ENCODE peak calls at places on chromosomes 13 and 19, in five cellular contexts. N, C, E, A and F are unnamed samples.

GRCh38 chr13:74288361-74288911 is 154.2 kb upstream of the KLF12 start:
- DNase-seq in A (no peak), N (peak; percentile 29), C (peak; percentile 59), E (peak; percentile 25), F (peak; percentile 8)

GRCh38 chr13:75359266-75359665 is 122.7 kb downstream of the TBC1D4 start:
- DNase-seq in N (no peak), C (no peak), E (no peak), A (peak; percentile 93), F (no peak)

GRCh38 chr13:112719016-112719415 is 29.2 kb downstream of the ATP11A start:
- DNase-seq in A (no peak), C (no peak), N (no peak), E (no peak), F (no peak)

GRCh38 chr13:25046985-25047660 is 48.8 kb upstream of the PABPC3 start:
- DNase-seq in A (peak; percentile 36), C (peak; percentile 46), N (no peak), E (no peak), F (no peak)

GRCh38 chr13:91904005-91904404 is 505.6 kb downstream of the GPC5 start:
- DNase-seq in E (no peak), N (no peak), C (no peak), A (no peak), F (no peak)

GRCh38 chr19:2081873-2082810 is 14.0 kb downstream of the MOB3A start:
- DNase-seq in C (peak; percentile 73), N (peak; percentile 74), E (no peak), A (no peak), F (peak; percentile 56)

GRCh38 chr19:34282611-34283519 is 28.5 kb downstream of the GARRE1 start:
- DNase-seq in E (no peak), A (no peak), C (no peak), N (no peak), F (no peak)

GRCh38 chr19:21841081-21841783 is 5.2 kb upstream of the ZNF43 start:
- DNase-seq in C (no peak), A (no peak), E (no peak), N (no peak), F (no peak)

GRCh38 chr13:74040200-74040599 is 94.0 kb downstream of the KLF12 start:
- DNase-seq in C (peak; percentile 46), A (peak; percentile 61), E (no peak), N (no peak), F (no peak)

GRCh38 chr19:39136225-39136940 is 10.8 kb downstream of the PAK4 start:
- DNase-seq in N (no peak), E (no peak), A (no peak), C (no peak), F (no peak)

GRCh38 chr19:17575871-17576757 is 20.7 kb downstream of the COLGALT1 start:
- DNase-seq in N (no peak), C (peak; percentile 73), A (no peak), E (no peak), F (no peak)

GRCh38 chr13:107301724-107302374 is 733.9 kb upstream of the ARGLU1 start:
- DNase-seq in C (no peak), N (no peak), E (peak; percentile 19), A (no peak), F (no peak)

GRCh38 chr19:19550454-19550842 is 12.4 kb downstream of the CILP2 start:
- DNase-seq in N (no peak), A (peak; percentile 20), C (no peak), E (no peak), F (no peak)

GRCh38 chr19:45568732-45569131 is 15.9 kb downstream of the OPA3 start:
- DNase-seq in N (no peak), E (no peak), A (peak; percentile 95), C (no peak), F (no peak)

GRCh38 chr19:30792561-30793505 is 420.6 kb downstream of the ZNF536 start:
- DNase-seq in C (no peak), E (no peak), A (no peak), N (no peak), F (no peak)

GRCh38 chr19:9406798-9407352 is 28.5 kb downstream of the ZNF266 start:
- DNase-seq in E (no peak), C (peak; percentile 85), A (peak; percentile 90), N (peak; percentile 4), F (peak; percentile 12)